ENCODE peak calls at places on chromosome 4, in eight cellular contexts. W, P, K, H, Q, Z, R and Y are unnamed samples.

GRCh38 chr4:2066571-2067445 is 7.7 kb downstream of the NAT8L start:
- DNase-seq in W (no peak), P (no peak), K (no peak), H (no peak), Q (no peak), Z (no peak), R (no peak), Y (no peak)

GRCh38 chr4:134243742-134244713 is 42.4 kb upstream of the PABPC4L start:
- DNase-seq in W (no peak), P (no peak), K (no peak), H (no peak), Q (no peak), Z (no peak), R (no peak), Y (no peak)

GRCh38 chr4:15065516-15065915 is 63.2 kb downstream of the CPEB2 start:
- DNase-seq in W (no peak), P (no peak), K (no peak), H (no peak), Q (no peak), Z (no peak), R (no peak), Y (no peak)

GRCh38 chr4:80071643-80072606 is 1.1 kb downstream of the ANTXR2 start:
- DNase-seq in W (peak), P (peak), K (peak), H (peak), Q (peak), Z (no peak), R (no peak), Y (no peak)

GRCh38 chr4:166318810-166319525 is 445.9 kb downstream of the TLL1 start:
- DNase-seq in W (peak), P (no peak), K (peak), H (no peak), Q (peak), Z (peak), R (no peak), Y (no peak)

GRCh38 chr4:88008133-88008621 is 742 bp downstream of the PKD2 start:
- DNase-seq in W (peak), P (no peak), K (peak), H (no peak), Q (peak), Z (peak), R (no peak), Y (no peak)

GRCh38 chr4:114782842-114783595 is 184.4 kb downstream of the UGT8 start:
- DNase-seq in W (no peak), P (no peak), K (peak), H (no peak), Q (no peak), Z (peak), R (no peak), Y (no peak)

GRCh38 chr4:62791386-62791785 is 1591.3 kb downstream of the ADGRL3 start:
- DNase-seq in W (no peak), P (no peak), K (no peak), H (no peak), Q (no peak), Z (no peak), R (no peak), Y (no peak)

GRCh38 chr4:2320152-2320551 is 58.2 kb upstream of the MXD4 start:
- DNase-seq in W (no peak), P (peak), K (no peak), H (peak), Q (no peak), Z (no peak), R (no peak), Y (peak)

GRCh38 chr4:138919094-138919936 is 96.3 kb upstream of the NOCT start:
- DNase-seq in W (peak), P (peak), K (peak), H (no peak), Q (peak), Z (peak), R (peak), Y (peak)

GRCh38 chr4:57109847-57110634 is at the start of gene IGFBP7:
- DNase-seq in W (peak), P (peak), K (no peak), H (no peak), Q (peak), Z (peak), R (no peak), Y (peak)
- TF ChIP-seq CTCF in W (no peak), P (peak), K (no peak), H (no peak), Q (no peak), Z (no peak), R (no peak), Y (no peak)

GRCh38 chr4:10670346-10670745 is 14.2 kb downstream of the CLNK start:
- DNase-seq in W (no peak), P (no peak), K (no peak), H (no peak), Q (no peak), Z (no peak), R (no peak), Y (no peak)
- TF ChIP-seq CTCF in W (no peak), P (no peak), K (no peak), H (no peak), Q (no peak), Z (no peak), R (no peak), Y (no peak)

DNA sequence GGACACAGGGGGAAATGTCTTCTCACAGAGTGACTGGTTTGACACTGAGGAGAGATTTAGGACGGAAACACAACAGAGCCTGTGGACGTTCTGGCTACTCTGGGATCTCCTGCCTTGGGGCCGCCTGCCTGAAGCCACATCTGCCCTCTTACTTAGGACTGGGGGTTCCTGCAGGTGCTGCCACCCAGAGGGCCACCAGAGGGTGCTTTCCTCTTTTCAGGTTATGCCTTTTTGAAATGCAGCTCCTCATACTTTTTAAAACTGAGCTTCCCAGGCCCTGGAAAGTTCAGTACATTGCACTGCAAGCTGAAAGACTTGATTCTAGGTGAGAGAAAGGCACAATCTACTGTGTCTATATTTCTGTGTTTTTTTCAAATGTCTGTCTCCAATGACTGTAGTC is 92.2 kb upstream of the PGRMC2 start:
- DNase-seq in W (peak), P (no peak), K (peak), H (no peak), Q (no peak), Z (peak), R (no peak), Y (no peak)
- TF ChIP-seq CTCF in W (peak), P (peak), K (peak), H (no peak), Q (peak), Z (peak), R (peak), Y (peak)

DNA sequence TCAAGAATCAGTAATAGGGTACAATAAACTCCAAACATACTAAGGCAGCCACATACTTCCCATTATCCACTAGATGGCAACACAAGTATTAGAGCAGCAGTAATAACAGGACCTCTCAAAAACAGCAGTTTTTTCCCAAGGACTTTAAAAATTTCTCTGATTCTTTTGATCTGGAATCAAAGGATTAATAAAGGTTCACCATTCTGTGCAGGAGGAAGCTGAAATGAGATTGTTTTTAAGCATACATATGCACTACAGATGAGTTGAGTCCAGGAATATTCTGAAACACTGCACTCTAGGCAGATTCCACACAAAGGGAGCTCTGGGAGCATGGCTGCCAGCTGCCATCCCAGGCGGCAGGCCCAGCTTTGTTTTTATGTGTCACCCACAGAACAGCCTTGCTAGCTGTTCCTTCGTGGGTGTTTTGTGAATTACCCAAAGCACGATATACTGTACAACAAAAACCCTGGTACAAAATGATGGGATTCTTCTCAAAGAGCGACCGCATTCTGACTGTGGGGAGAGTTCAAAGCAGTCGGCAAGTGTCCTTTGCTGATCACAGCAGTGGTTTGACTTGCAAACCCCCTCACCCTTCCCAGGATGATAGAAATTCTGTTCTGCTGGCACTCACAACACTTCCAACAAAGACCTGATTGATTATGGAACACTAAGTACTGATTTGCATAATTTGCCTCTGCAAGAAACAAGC is 61.0 kb downstream of the STX18 start:
- DNase-seq in W (peak), P (no peak), K (no peak), H (no peak), Q (no peak), Z (peak), R (no peak), Y (no peak)
- TF ChIP-seq CTCF in W (peak), P (peak), K (peak), H (no peak), Q (peak), Z (peak), R (peak), Y (peak)

GRCh38 chr4:131427000-131427399 is 1722.1 kb upstream of the PCDH10 start:
- DNase-seq in W (no peak), P (no peak), K (no peak), H (no peak), Q (no peak), Z (peak), R (no peak), Y (no peak)

GRCh38 chr4:131426023-131426758 is 1722.9 kb upstream of the PCDH10 start:
- DNase-seq in W (no peak), P (no peak), K (no peak), H (no peak), Q (no peak), Z (no peak), R (no peak), Y (no peak)

DNA sequence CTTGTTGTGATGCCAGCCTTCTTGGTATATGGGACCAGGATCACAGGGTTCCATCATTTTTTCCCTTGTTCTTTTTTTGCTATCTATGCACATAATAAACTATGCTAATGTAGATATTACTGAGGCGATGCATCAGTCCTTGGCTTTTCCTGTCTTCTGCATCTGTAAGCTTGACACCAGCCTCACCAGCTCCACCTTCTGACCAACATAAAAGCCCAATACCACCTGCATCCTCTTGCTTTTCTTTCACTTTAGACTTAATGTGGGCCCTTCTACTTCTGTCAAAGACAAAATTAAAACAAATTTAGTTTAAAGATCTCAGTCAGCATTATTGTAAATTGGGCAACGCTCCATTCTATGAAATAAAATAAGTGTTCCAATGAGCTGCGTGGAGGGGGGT is 1718.8 kb upstream of the PCDH10 start:
- DNase-seq in W (no peak), P (no peak), K (no peak), H (no peak), Q (no peak), Z (peak), R (no peak), Y (no peak)
- TF ChIP-seq CTCF in W (no peak), P (no peak), K (peak), H (no peak), Q (no peak), Z (no peak), R (no peak), Y (no peak)

GRCh38 chr4:179307297-179308136 is 1865.3 kb upstream of the AGA start:
- DNase-seq in W (peak), P (no peak), K (peak), H (no peak), Q (no peak), Z (peak), R (peak), Y (no peak)
- TF ChIP-seq CTCF in W (peak), P (peak), K (peak), H (no peak), Q (peak), Z (peak), R (peak), Y (peak)